ENCODE peak calls at places on chromosomes 5 and 9, in eight cellular contexts. V is AG04449; Q is neural crest cell; X is adrenal gland; F is NCI-H1092; U is fibroblast of the conjunctiva; T is epithelial cell of prostate; A is stimulated activated CD8-positive, alpha-beta memory T cell treated with anti-CD3 and anti-CD28 coated beads, Interleukin-15, amount 100 ng/mL, for 4 hours. G is an unnamed sample.

GRCh38 chr9:110650991-110651411 is 17.6 kb upstream of the MUSK start:
- DNase-seq in V (peak; percentile 95), Q (no peak), X (no peak), F (no peak), U (peak; percentile 96), T (no peak), A (no peak), G (no peak)

GRCh38 chr5:132859889-132860437 is 6.3 kb downstream of the GDF9 start:
- DNase-seq in V (no peak), Q (no peak), X (no peak), F (no peak), U (no peak), T (no peak), A (no peak), G (no peak)

GRCh38 chr5:167871091-167871490 is 420.4 kb upstream of the WWC1 start:
- DNase-seq in V (no peak), Q (no peak), X (no peak), F (no peak), U (no peak), T (no peak), A (no peak), G (no peak)

GRCh38 chr5:135423158-135423925 is 23.8 kb downstream of the DCANP1 start:
- DNase-seq in V (no peak), Q (no peak), X (no peak), F (no peak), U (no peak), T (no peak), A (no peak), G (no peak)

GRCh38 chr5:109692011-109692410 is 2.3 kb downstream of the MAN2A1 start:
- DNase-seq in V (no peak), Q (no peak), X (no peak), F (no peak), U (peak; percentile 43), T (no peak), A (no peak), G (no peak)

GRCh38 chr5:134005415-134006118 is 792 bp upstream of the VDAC1 start:
- DNase-seq in V (no peak), Q (no peak), X (peak; percentile 77), F (no peak), U (no peak), T (no peak), A (peak; percentile 4), G (no peak)

GRCh38 chr5:158727771-158728311 is 371.9 kb downstream of the EBF1 start:
- DNase-seq in V (no peak), Q (no peak), X (peak; percentile 81), F (no peak), U (no peak), T (no peak), A (no peak), G (no peak)

GRCh38 chr9:114681594-114682332 is at the start of gene TEX48:
- DNase-seq in V (no peak), Q (peak; percentile 65), X (peak; percentile 81), F (peak; percentile 34), U (peak; percentile 79), T (peak; percentile 51), A (peak; percentile 38), G (peak; percentile 78)

GRCh38 chr5:96743065-96743768 is 64.5 kb downstream of the ERAP1 start:
- DNase-seq in V (no peak), Q (no peak), X (no peak), F (no peak), U (no peak), T (no peak), A (no peak), G (no peak)

GRCh38 chr5:79990205-79990597 is 861 bp downstream of the MTX3 start:
- DNase-seq in V (no peak), Q (no peak), X (no peak), F (no peak), U (no peak), T (no peak), A (no peak), G (no peak)

GRCh38 chr5:158398360-158399201 is 539.6 kb upstream of the CLINT1 start:
- DNase-seq in V (no peak), Q (no peak), X (no peak), F (no peak), U (no peak), T (no peak), A (no peak), G (no peak)

GRCh38 chr5:32067774-32068173 is 106.3 kb downstream of the GOLPH3 start:
- DNase-seq in V (no peak), Q (no peak), X (no peak), F (no peak), U (no peak), T (no peak), A (no peak), G (no peak)

GRCh38 chr5:115450741-115451140 is 93.8 kb downstream of the FEM1C start:
- DNase-seq in V (peak; percentile 90), Q (no peak), X (no peak), F (no peak), U (peak; percentile 80), T (no peak), A (no peak), G (no peak)

GRCh38 chr9:105053209-105053652 is 125.3 kb upstream of the ABCA1 start:
- DNase-seq in V (no peak), Q (no peak), X (peak; percentile 83), F (no peak), U (peak; percentile 65), T (peak; percentile 85), A (no peak), G (peak; percentile 3)

GRCh38 chr5:132138260-132138659 is 64.7 kb downstream of the CSF2 start:
- DNase-seq in V (no peak), Q (no peak), X (no peak), F (no peak), U (peak; percentile 35), T (no peak), A (no peak), G (no peak)

GRCh38 chr5:53607896-53608295 is 47.5 kb downstream of the NDUFS4 start:
- DNase-seq in V (peak; percentile 3), Q (no peak), X (no peak), F (no peak), U (no peak), T (no peak), A (no peak), G (no peak)

GRCh38 chr5:72171667-72172066 is 64.4 kb downstream of the MAP1B start:
- DNase-seq in V (no peak), Q (no peak), X (no peak), F (no peak), U (no peak), T (no peak), A (no peak), G (no peak)

GRCh38 chr5:86878250-86878649 is 260.5 kb downstream of the COX7C start:
- DNase-seq in V (no peak), Q (no peak), X (no peak), F (no peak), U (no peak), T (no peak), A (no peak), G (no peak)

GRCh38 chr9:93905473-93906133 is 49.6 kb downstream of the BARX1 start:
- DNase-seq in V (no peak), Q (no peak), X (no peak), F (no peak), U (no peak), T (no peak), A (no peak), G (no peak)

GRCh38 chr9:134099123-134099761 is 31.4 kb upstream of the BRD3 start:
- DNase-seq in V (no peak), Q (no peak), X (peak; percentile 74), F (no peak), U (peak; percentile 5), T (no peak), A (no peak), G (peak; percentile 49)

GRCh38 chr9:110330484-110331115 is 7.1 kb downstream of the TXNDC8 start:
- DNase-seq in V (no peak), Q (no peak), X (no peak), F (no peak), U (no peak), T (no peak), A (no peak), G (no peak)